ENCODE peak calls at places on chromosomes 1 and 21, in four cellular contexts. Q is fibroblast of lung, A is right atrium auricular region, I is IMR-90. U is an unnamed sample.

GRCh38 chr1:214404571-214405213 is 123.7 kb downstream of the SMYD2 start:
- DNase-seq in Q (peak), A (no peak), I (peak), U (no peak)

GRCh38 chr1:117802546-117803257 is 126.7 kb downstream of the GDAP2 start:
- DNase-seq in Q (peak), A (no peak), I (peak), U (no peak)

GRCh38 chr21:44647222-44647552 is 973 bp downstream of the KRTAP10-11 start:
- DNase-seq in Q (no peak), A (peak), I (no peak), U (no peak)

GRCh38 chr1:160375788-160376524 is 9.1 kb downstream of the NHLH1 start:
- DNase-seq in Q (peak), A (peak), I (no peak), U (no peak)

GRCh38 chr1:22380024-22380785 is 71.4 kb upstream of the ZBTB40 start:
- DNase-seq in Q (peak), A (no peak), I (no peak), U (no peak)

GRCh38 chr1:182111496-182111895 is 50.0 kb upstream of the ZNF648 start:
- DNase-seq in Q (no peak), A (no peak), I (no peak), U (no peak)

GRCh38 chr21:44427241-44428120 is 27.8 kb upstream of the LRRC3 start:
- DNase-seq in Q (no peak), A (no peak), I (no peak), U (no peak)

GRCh38 chr1:109263234-109263596 is 13.9 kb downstream of the CELSR2 start:
- DNase-seq in Q (no peak), A (no peak), I (no peak), U (no peak)

GRCh38 chr1:248243204-248243603 is 12.0 kb downstream of the OR2M4 start:
- DNase-seq in Q (peak), A (no peak), I (peak), U (peak)

GRCh38 chr1:241542199-241542907 is 10.2 kb downstream of the KMO start:
- DNase-seq in Q (no peak), A (no peak), I (no peak), U (no peak)

GRCh38 chr1:101136739-101137138 is 100.1 kb upstream of the S1PR1 start:
- DNase-seq in Q (peak), A (no peak), I (peak), U (peak)

GRCh38 chr1:27521336-27522147 is 31.6 kb upstream of the WASF2 start:
- DNase-seq in Q (no peak), A (no peak), I (no peak), U (no peak)

GRCh38 chr1:70992521-70992920 is 55.1 kb downstream of the PTGER3 start:
- DNase-seq in Q (no peak), A (no peak), I (no peak), U (no peak)

DNA sequence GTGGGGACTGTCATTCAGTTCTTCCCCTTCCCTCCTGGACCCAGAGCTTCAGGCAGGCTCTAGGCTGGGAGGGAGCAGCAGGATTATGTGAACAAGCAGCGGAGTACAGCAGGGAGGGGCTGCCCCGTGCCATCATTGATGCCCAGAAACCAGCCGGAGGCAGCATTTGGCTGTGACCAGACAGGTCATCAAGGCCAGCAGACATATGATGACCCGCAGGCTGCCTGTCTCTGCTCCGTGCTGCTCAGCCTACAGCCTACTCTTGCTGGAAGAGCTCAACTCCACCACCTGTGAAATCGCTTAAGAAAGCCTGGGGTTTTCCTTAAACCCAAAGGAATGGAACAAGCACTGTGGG is 4.9 kb downstream of the KLHL21 start:
- DNase-seq in Q (no peak), A (no peak), I (no peak), U (no peak)
- H3K4me3 ChIP-seq in Q (no peak), A (no peak), I (no peak), U (no peak)

GRCh38 chr1:4695241-4695640 is 40.8 kb downstream of the AJAP1 start:
- DNase-seq in Q (no peak), A (no peak), I (no peak), U (no peak)

GRCh38 chr1:4693891-4694290 is 39.5 kb downstream of the AJAP1 start:
- DNase-seq in Q (no peak), A (no peak), I (no peak), U (no peak)

GRCh38 chr1:4693316-4693715 is 38.9 kb downstream of the AJAP1 start:
- DNase-seq in Q (no peak), A (no peak), I (no peak), U (no peak)

GRCh38 chr1:4696161-4696745 is 41.8 kb downstream of the AJAP1 start:
- DNase-seq in Q (no peak), A (no peak), I (no peak), U (no peak)

GRCh38 chr1:4694492-4694891 is 40.1 kb downstream of the AJAP1 start:
- DNase-seq in Q (no peak), A (no peak), I (no peak), U (no peak)
- TF ChIP-seq CTCF in Q (no peak), A (no peak), I (no peak), U (no peak)

GRCh38 chr1:47030170-47030805 is 6.8 kb downstream of the CYP4X1 start:
- DNase-seq in Q (no peak), A (no peak), I (no peak), U (peak)
- H3K4me3 ChIP-seq in Q (no peak), A (no peak), I (no peak), U (no peak)

DNA sequence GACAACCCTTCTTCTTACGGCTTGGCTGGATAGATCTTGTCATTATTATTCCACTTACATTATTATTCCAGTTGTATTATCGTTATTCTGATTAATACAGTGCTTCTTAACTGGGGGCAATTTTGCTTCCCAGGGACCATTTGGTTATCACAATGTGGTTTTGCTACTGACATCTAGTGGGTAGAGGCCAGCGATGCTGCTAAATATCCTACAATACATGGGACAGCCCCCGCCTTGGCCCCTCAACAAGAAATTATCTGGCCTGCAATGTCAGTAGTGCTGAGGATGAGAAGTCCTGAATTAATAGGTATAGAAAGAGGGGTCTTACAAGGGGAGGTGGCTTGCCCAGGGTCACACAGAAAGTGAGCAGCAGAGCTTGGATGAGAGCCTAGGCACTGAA is 105.6 kb downstream of the PTPRU start:
- DNase-seq in Q (no peak), A (no peak), I (no peak), U (no peak)
- TF ChIP-seq CTCF in Q (peak), A (no peak), I (peak), U (no peak)

GRCh38 chr1:19648689-19649088 is 4.6 kb downstream of the NBL1 start:
- DNase-seq in Q (peak), A (no peak), I (no peak), U (peak)

GRCh38 chr1:19648239-19648638 is 4.1 kb downstream of the NBL1 start:
- DNase-seq in Q (no peak), A (no peak), I (no peak), U (no peak)

GRCh38 chr1:19650416-19651140 is 6.5 kb downstream of the NBL1 start:
- DNase-seq in Q (no peak), A (no peak), I (no peak), U (peak)

GRCh38 chr1:19654386-19654785 is 10.3 kb downstream of the NBL1 start:
- DNase-seq in Q (peak), A (no peak), I (no peak), U (peak)

GRCh38 chr1:19651141-19651737 is 7.1 kb downstream of the NBL1 start:
- DNase-seq in Q (peak), A (no peak), I (peak), U (peak)
- H3K4me3 ChIP-seq in Q (peak), A (no peak), I (no peak), U (no peak)